ENCODE peak calls at places on chromosomes 7 and 10, in seven cellular contexts. One of them, this sample, is unnamed.
A peak's percentile ranks its signal among the peaks of the same experiment; 100 is the strongest.

GRCh38 chr7:114422478-114423217 is 8.0 kb downstream of the FOXP2 start:
- DNase-seq in adipocyte: no peak
- DNase-seq in AG04450: no peak
- DNase-seq in CD8-positive, alpha-beta T cell: no peak
- DNase-seq in fibroblast of lung: peak; percentile 12
- DNase-seq in body of pancreas: no peak
- DNase-seq in endodermal cell: no peak
- DNase-seq in this sample: no peak

GRCh38 chr7:91169819-91170218 is 94.4 kb upstream of the FZD1 start:
- DNase-seq in adipocyte: no peak
- DNase-seq in AG04450: no peak
- DNase-seq in CD8-positive, alpha-beta T cell: no peak
- DNase-seq in fibroblast of lung: no peak
- DNase-seq in body of pancreas: no peak
- DNase-seq in endodermal cell: peak; percentile 52
- DNase-seq in this sample: no peak

GRCh38 chr7:89845952-89846351 is 308.3 kb upstream of the STEAP1 start:
- DNase-seq in adipocyte: no peak
- DNase-seq in AG04450: no peak
- DNase-seq in CD8-positive, alpha-beta T cell: no peak
- DNase-seq in fibroblast of lung: no peak
- DNase-seq in body of pancreas: no peak
- DNase-seq in endodermal cell: no peak
- DNase-seq in this sample: no peak

GRCh38 chr10:112951349-112952281 is 1.6 kb downstream of the TCF7L2 start:
- DNase-seq in adipocyte: peak; percentile 79
- DNase-seq in AG04450: no peak
- DNase-seq in CD8-positive, alpha-beta T cell: peak; percentile 59
- DNase-seq in fibroblast of lung: peak; percentile 86
- DNase-seq in body of pancreas: peak; percentile 70
- DNase-seq in endodermal cell: peak; percentile 89
- DNase-seq in this sample: peak; percentile 94

GRCh38 chr7:33673029-33673700 is 232.2 kb upstream of the BMPER start:
- DNase-seq in adipocyte: no peak
- DNase-seq in AG04450: no peak
- DNase-seq in CD8-positive, alpha-beta T cell: no peak
- DNase-seq in fibroblast of lung: no peak
- DNase-seq in body of pancreas: no peak
- DNase-seq in endodermal cell: peak; percentile 65
- DNase-seq in this sample: no peak

GRCh38 chr10:3432089-3432488 is 259.5 kb upstream of the PITRM1 start:
- DNase-seq in adipocyte: no peak
- DNase-seq in AG04450: no peak
- DNase-seq in CD8-positive, alpha-beta T cell: no peak
- DNase-seq in fibroblast of lung: no peak
- DNase-seq in body of pancreas: no peak
- DNase-seq in endodermal cell: no peak
- DNase-seq in this sample: no peak

GRCh38 chr10:65907199-65907712 is 1018.6 kb upstream of the LRRTM3 start:
- DNase-seq in adipocyte: no peak
- DNase-seq in AG04450: no peak
- DNase-seq in CD8-positive, alpha-beta T cell: no peak
- DNase-seq in fibroblast of lung: no peak
- DNase-seq in body of pancreas: no peak
- DNase-seq in endodermal cell: no peak
- DNase-seq in this sample: no peak

GRCh38 chr10:101938316-101939272 is 95.0 kb upstream of the KCNIP2 start:
- DNase-seq in adipocyte: peak; percentile 82
- DNase-seq in AG04450: peak; percentile 82
- DNase-seq in CD8-positive, alpha-beta T cell: no peak
- DNase-seq in fibroblast of lung: peak; percentile 89
- DNase-seq in body of pancreas: peak; percentile 10
- DNase-seq in endodermal cell: no peak
- DNase-seq in this sample: peak; percentile 56

GRCh38 chr7:78326189-78326588 is 527.6 kb downstream of the PHTF2 start:
- DNase-seq in adipocyte: peak; percentile 46
- DNase-seq in AG04450: peak; percentile 3
- DNase-seq in CD8-positive, alpha-beta T cell: no peak
- DNase-seq in fibroblast of lung: no peak
- DNase-seq in body of pancreas: no peak
- DNase-seq in endodermal cell: no peak
- DNase-seq in this sample: peak; percentile 73

GRCh38 chr10:78458983-78459638 is 425.4 kb downstream of the RPS24 start:
- DNase-seq in adipocyte: peak; percentile 58
- DNase-seq in AG04450: peak; percentile 21
- DNase-seq in CD8-positive, alpha-beta T cell: no peak
- DNase-seq in fibroblast of lung: peak; percentile 52
- DNase-seq in body of pancreas: peak; percentile 74
- DNase-seq in endodermal cell: peak; percentile 1
- DNase-seq in this sample: peak; percentile 93

GRCh38 chr7:6164491-6164890 is 107.9 kb downstream of the CYTH3 start:
- DNase-seq in adipocyte: no peak
- DNase-seq in AG04450: no peak
- DNase-seq in CD8-positive, alpha-beta T cell: no peak
- DNase-seq in fibroblast of lung: no peak
- DNase-seq in body of pancreas: no peak
- DNase-seq in endodermal cell: peak; percentile 85
- DNase-seq in this sample: peak; percentile 80

GRCh38 chr7:150464962-150465361 is 14.5 kb downstream of the GIMAP8 start:
- DNase-seq in adipocyte: no peak
- DNase-seq in AG04450: no peak
- DNase-seq in CD8-positive, alpha-beta T cell: no peak
- DNase-seq in fibroblast of lung: no peak
- DNase-seq in body of pancreas: no peak
- DNase-seq in endodermal cell: no peak
- DNase-seq in this sample: no peak

GRCh38 chr7:135232720-135233119 is 918 bp upstream of the STRA8 start:
- DNase-seq in adipocyte: no peak
- DNase-seq in AG04450: no peak
- DNase-seq in CD8-positive, alpha-beta T cell: peak; percentile 35
- DNase-seq in fibroblast of lung: no peak
- DNase-seq in body of pancreas: no peak
- DNase-seq in endodermal cell: peak; percentile 76
- DNase-seq in this sample: no peak

DNA sequence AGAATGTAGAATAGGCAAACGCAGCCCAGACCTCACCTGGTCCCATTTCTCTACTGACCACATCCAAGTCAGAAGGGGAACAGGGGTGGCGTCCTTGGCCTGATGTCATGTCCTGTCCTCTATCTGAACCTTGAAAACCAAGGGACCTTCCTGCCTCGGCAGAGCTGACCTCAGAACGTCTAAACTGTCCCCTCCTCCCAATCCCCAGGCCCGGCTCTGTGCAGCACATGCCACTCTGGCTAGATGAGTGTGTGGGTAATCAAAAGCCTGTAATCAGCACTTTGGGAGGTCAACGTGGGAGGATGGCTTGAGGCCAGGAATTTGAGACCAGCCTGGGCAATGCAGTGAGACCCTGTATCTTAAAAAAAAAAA is 46.5 kb upstream of the ZNF479 start:
- DNase-seq in adipocyte: no peak
- DNase-seq in AG04450: no peak
- DNase-seq in CD8-positive, alpha-beta T cell: no peak
- DNase-seq in fibroblast of lung: no peak
- DNase-seq in body of pancreas: no peak
- DNase-seq in endodermal cell: no peak
- DNase-seq in this sample: no peak
- H3K9me3 ChIP-seq in adipocyte: peaks cover 18% of the 10 kb centered on the region
- H3K9me3 ChIP-seq in AG04450: peaks cover 74% of the 10 kb centered on the region
- H3K9me3 ChIP-seq in CD8-positive, alpha-beta T cell: no peaks in the 10 kb centered on the region
- H3K9me3 ChIP-seq in fibroblast of lung: no peaks in the 10 kb centered on the region
- H3K9me3 ChIP-seq in body of pancreas: peaks cover 33% of the 10 kb centered on the region
- H3K9me3 ChIP-seq in endodermal cell: peaks cover 51% of the 10 kb centered on the region
- H3K9me3 ChIP-seq in this sample: no peaks in the 10 kb centered on the region

DNA sequence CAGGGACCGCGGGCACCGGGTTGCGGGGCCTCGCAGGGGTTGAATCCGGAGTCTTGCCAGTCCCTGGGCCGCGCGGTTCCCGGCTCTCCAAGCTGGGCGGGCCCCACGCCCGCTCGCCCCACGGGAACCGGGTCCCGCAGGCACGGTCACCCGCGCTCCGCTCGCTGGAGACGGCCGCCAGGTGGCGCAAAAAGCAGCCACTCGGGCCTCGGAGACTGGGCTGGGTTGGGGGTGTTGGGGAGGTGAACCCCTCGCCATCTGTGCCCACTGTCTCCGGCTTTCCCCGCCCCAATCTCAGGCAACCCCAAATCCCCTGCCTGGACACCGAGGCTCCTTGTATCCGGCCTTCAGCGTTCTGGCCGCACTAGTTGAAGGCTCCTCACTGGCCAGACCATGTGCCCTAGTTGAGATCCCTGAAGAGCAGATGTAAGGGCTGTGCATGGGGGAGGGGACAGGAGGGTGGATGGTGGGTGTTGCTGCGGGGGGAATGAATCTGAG is 1.5 kb upstream of the ACHE start:
- DNase-seq in adipocyte: peak; percentile 80
- DNase-seq in AG04450: no peak
- DNase-seq in CD8-positive, alpha-beta T cell: peak; percentile 56
- DNase-seq in fibroblast of lung: no peak
- DNase-seq in body of pancreas: peak; percentile 44
- DNase-seq in endodermal cell: peak; percentile 85
- DNase-seq in this sample: peak; percentile 94
- H3K9me3 ChIP-seq in adipocyte: no peaks in the 10 kb centered on the region
- H3K9me3 ChIP-seq in AG04450: no peaks in the 10 kb centered on the region
- H3K9me3 ChIP-seq in CD8-positive, alpha-beta T cell: no peaks in the 10 kb centered on the region
- H3K9me3 ChIP-seq in fibroblast of lung: no peaks in the 10 kb centered on the region
- H3K9me3 ChIP-seq in body of pancreas: no peaks in the 10 kb centered on the region
- H3K9me3 ChIP-seq in endodermal cell: no peaks in the 10 kb centered on the region
- H3K9me3 ChIP-seq in this sample: no peaks in the 10 kb centered on the region

GRCh38 chr7:158458716-158459282 is 128.8 kb downstream of the PTPRN2 start:
- DNase-seq in adipocyte: no peak
- DNase-seq in AG04450: no peak
- DNase-seq in CD8-positive, alpha-beta T cell: no peak
- DNase-seq in fibroblast of lung: no peak
- DNase-seq in body of pancreas: no peak
- DNase-seq in endodermal cell: no peak
- DNase-seq in this sample: no peak
- H3K9me3 ChIP-seq in adipocyte: no peaks in the 10 kb centered on the region
- H3K9me3 ChIP-seq in AG04450: peaks cover 68% of the 10 kb centered on the region
- H3K9me3 ChIP-seq in CD8-positive, alpha-beta T cell: no peaks in the 10 kb centered on the region
- H3K9me3 ChIP-seq in fibroblast of lung: no peaks in the 10 kb centered on the region
- H3K9me3 ChIP-seq in body of pancreas: no peaks in the 10 kb centered on the region
- H3K9me3 ChIP-seq in endodermal cell: peaks cover 64% of the 10 kb centered on the region
- H3K9me3 ChIP-seq in this sample: peaks cover 2% of the 10 kb centered on the region

DNA sequence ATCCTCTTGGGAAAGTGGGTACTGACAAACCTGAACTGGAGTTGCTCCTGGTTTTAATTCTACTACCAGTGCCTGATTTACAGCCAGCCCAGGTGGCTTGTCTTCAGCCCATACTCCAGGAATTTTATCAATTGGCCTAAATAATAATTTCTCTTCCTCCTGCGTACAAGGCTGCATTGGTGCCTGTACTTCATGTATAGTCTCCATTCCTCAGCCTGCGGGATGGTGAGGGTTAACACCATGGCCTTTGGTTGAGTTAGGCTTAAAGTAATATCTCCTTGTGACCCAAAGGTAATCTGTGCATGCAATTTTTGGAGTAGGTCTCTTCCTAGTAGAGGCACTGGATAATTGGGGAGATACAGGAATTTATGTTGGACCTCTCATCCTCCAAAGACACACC is 5.5 kb upstream of the ZNF117 start:
- DNase-seq in adipocyte: no peak
- DNase-seq in AG04450: no peak
- DNase-seq in CD8-positive, alpha-beta T cell: no peak
- DNase-seq in fibroblast of lung: no peak
- DNase-seq in body of pancreas: no peak
- DNase-seq in endodermal cell: no peak
- DNase-seq in this sample: no peak
- H3K9me3 ChIP-seq in adipocyte: peaks cover 4% of the 10 kb centered on the region
- H3K9me3 ChIP-seq in AG04450: peaks cover 77% of the 10 kb centered on the region
- H3K9me3 ChIP-seq in CD8-positive, alpha-beta T cell: peaks cover 43% of the 10 kb centered on the region
- H3K9me3 ChIP-seq in fibroblast of lung: no peaks in the 10 kb centered on the region
- H3K9me3 ChIP-seq in body of pancreas: peaks cover 12% of the 10 kb centered on the region
- H3K9me3 ChIP-seq in endodermal cell: peaks cover 96% of the 10 kb centered on the region
- H3K9me3 ChIP-seq in this sample: peaks cover 8% of the 10 kb centered on the region

GRCh38 chr7:100072462-100072861 is 9.1 kb downstream of the ZNF3 start:
- DNase-seq in adipocyte: no peak
- DNase-seq in AG04450: no peak
- DNase-seq in CD8-positive, alpha-beta T cell: no peak
- DNase-seq in fibroblast of lung: no peak
- DNase-seq in body of pancreas: no peak
- DNase-seq in endodermal cell: no peak
- DNase-seq in this sample: peak; percentile 13

GRCh38 chr7:100066953-100067352 is 14.6 kb downstream of the ZNF3 start:
- DNase-seq in adipocyte: no peak
- DNase-seq in AG04450: no peak
- DNase-seq in CD8-positive, alpha-beta T cell: no peak
- DNase-seq in fibroblast of lung: no peak
- DNase-seq in body of pancreas: no peak
- DNase-seq in endodermal cell: no peak
- DNase-seq in this sample: no peak

GRCh38 chr7:100071018-100071723 is 10.4 kb downstream of the ZNF3 start:
- DNase-seq in adipocyte: no peak
- DNase-seq in AG04450: no peak
- DNase-seq in CD8-positive, alpha-beta T cell: no peak
- DNase-seq in fibroblast of lung: no peak
- DNase-seq in body of pancreas: no peak
- DNase-seq in endodermal cell: peak; percentile 39
- DNase-seq in this sample: peak; percentile 11

GRCh38 chr7:100065452-100066186 is 15.9 kb downstream of the ZNF3 start:
- DNase-seq in adipocyte: peak; percentile 92
- DNase-seq in AG04450: peak; percentile 72
- DNase-seq in CD8-positive, alpha-beta T cell: no peak
- DNase-seq in fibroblast of lung: peak; percentile 91
- DNase-seq in body of pancreas: peak; percentile 35
- DNase-seq in endodermal cell: no peak
- DNase-seq in this sample: peak; percentile 51

GRCh38 chr7:100069991-100070390 is 11.5 kb downstream of the ZNF3 start:
- DNase-seq in adipocyte: no peak
- DNase-seq in AG04450: no peak
- DNase-seq in CD8-positive, alpha-beta T cell: no peak
- DNase-seq in fibroblast of lung: no peak
- DNase-seq in body of pancreas: no peak
- DNase-seq in endodermal cell: peak; percentile 31
- DNase-seq in this sample: no peak
- H3K9me3 ChIP-seq in adipocyte: peaks cover 37% of the 10 kb centered on the region
- H3K9me3 ChIP-seq in AG04450: peaks cover 69% of the 10 kb centered on the region
- H3K9me3 ChIP-seq in CD8-positive, alpha-beta T cell: peaks cover 26% of the 10 kb centered on the region
- H3K9me3 ChIP-seq in fibroblast of lung: peaks cover 15% of the 10 kb centered on the region
- H3K9me3 ChIP-seq in body of pancreas: peaks cover 21% of the 10 kb centered on the region
- H3K9me3 ChIP-seq in endodermal cell: peaks cover 61% of the 10 kb centered on the region
- H3K9me3 ChIP-seq in this sample: peaks cover 37% of the 10 kb centered on the region

DNA sequence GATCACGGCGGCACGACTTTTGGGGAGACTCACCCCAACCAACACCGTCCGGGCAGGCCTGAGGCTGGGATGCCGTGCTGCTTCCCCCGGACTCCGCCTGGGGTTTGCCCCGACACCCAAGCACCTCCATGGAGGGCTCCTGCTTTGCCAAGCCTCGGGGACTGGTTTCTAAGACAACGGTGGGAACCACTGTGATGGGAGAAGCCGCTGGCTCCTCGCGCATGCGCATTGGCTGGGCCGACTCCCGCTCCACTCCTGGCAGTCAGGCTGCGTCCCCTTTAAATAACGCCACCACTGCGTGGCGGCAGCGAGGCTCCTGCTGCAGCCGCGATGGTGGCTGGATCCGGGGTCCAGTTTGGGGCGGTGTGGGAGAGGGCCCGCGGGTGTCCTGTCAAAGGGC is 201.0 kb downstream of the ZNF716 start:
- DNase-seq in adipocyte: no peak
- DNase-seq in AG04450: no peak
- DNase-seq in CD8-positive, alpha-beta T cell: no peak
- DNase-seq in fibroblast of lung: no peak
- DNase-seq in body of pancreas: no peak
- DNase-seq in endodermal cell: no peak
- DNase-seq in this sample: no peak
- H3K9me3 ChIP-seq in adipocyte: peaks cover 3% of the 10 kb centered on the region
- H3K9me3 ChIP-seq in AG04450: peaks cover 95% of the 10 kb centered on the region
- H3K9me3 ChIP-seq in CD8-positive, alpha-beta T cell: no peaks in the 10 kb centered on the region
- H3K9me3 ChIP-seq in fibroblast of lung: no peaks in the 10 kb centered on the region
- H3K9me3 ChIP-seq in body of pancreas: no peaks in the 10 kb centered on the region
- H3K9me3 ChIP-seq in endodermal cell: peaks cover 20% of the 10 kb centered on the region
- H3K9me3 ChIP-seq in this sample: no peaks in the 10 kb centered on the region

This sample was measured in osteoblast.